ENCODE peak calls at places on chromosome 21, in seven cellular contexts. C is CMK, X is Daoy, T is EL, W is pons, M is cardiac fibroblast, G is activated gamma-delta T cell treated with Interleukin-2 at 50 U/mL for 16 hours. O is an unnamed sample.

GRCh38 chr21:42009018-42009830 is 936 bp downstream of the ZBTB21 start:
- DNase-seq in C (no peak), M (peak), X (peak), G (peak), W (peak), T (peak), O (peak)

GRCh38 chr21:28138272-28138671 is 854.4 kb downstream of the LTN1 start:
- DNase-seq in X (no peak), M (no peak), W (no peak), T (peak), C (no peak), G (no peak), O (peak)

GRCh38 chr21:32826317-32827167 is 55.0 kb upstream of the PAXBP1 start:
- DNase-seq in W (peak), G (no peak), M (peak), T (peak), X (peak), C (peak), O (peak)

GRCh38 chr21:32803651-32804050 is 32.1 kb upstream of the PAXBP1 start:
- DNase-seq in W (no peak), X (peak), T (peak), M (peak), C (no peak), G (no peak), O (no peak)

GRCh38 chr21:44349847-44350772 is 3.3 kb upstream of the TRPM2 start:
- DNase-seq in X (no peak), C (no peak), M (no peak), T (no peak), W (no peak), G (no peak), O (no peak)

GRCh38 chr21:42121792-42122191 is 50.7 kb downstream of the UMODL1 start:
- DNase-seq in T (no peak), C (no peak), X (no peak), W (no peak), M (no peak), G (no peak), O (no peak)

GRCh38 chr21:42061195-42061865 is 9.8 kb upstream of the UMODL1 start:
- DNase-seq in M (no peak), X (no peak), T (no peak), C (peak), W (peak), G (no peak), O (no peak)

GRCh38 chr21:39051561-39051949 is 131.7 kb downstream of the PSMG1 start:
- DNase-seq in C (no peak), X (peak), M (peak), W (no peak), T (peak), G (no peak), O (no peak)

GRCh38 chr21:44544566-44544965 is 4.6 kb upstream of the KRTAP10-1 start:
- DNase-seq in G (no peak), C (no peak), M (no peak), T (no peak), W (no peak), X (no peak), O (no peak)

GRCh38 chr21:38951095-38951745 is 145.5 kb downstream of the ETS2 start:
- DNase-seq in X (no peak), G (no peak), T (no peak), W (no peak), C (no peak), M (peak), O (no peak)